ENCODE peak calls at places on chromosomes 12 and 14, in four cellular contexts. K is BE2C, Z is esophagus squamous epithelium, I is HCT116. B is an unnamed sample.

GRCh38 chr14:100020623-100021022 is 44.6 kb upstream of the EVL start:
- DNase-seq in I (no peak), Z (no peak), K (no peak), B (no peak)

GRCh38 chr12:60522684-60523083 is 926.9 kb downstream of the SLC16A7 start:
- DNase-seq in Z (no peak), I (no peak), K (no peak), B (no peak)

GRCh38 chr14:51328089-51328941 is 88.3 kb downstream of the TMX1 start:
- DNase-seq in I (no peak), Z (no peak), K (no peak), B (no peak)

GRCh38 chr14:39219075-39219499 is 14.6 kb upstream of the MIA2 start:
- DNase-seq in Z (no peak), K (no peak), I (peak; percentile 32), B (no peak)

GRCh38 chr14:34650786-34651584 is 21.0 kb upstream of the SNX6 start:
- DNase-seq in K (no peak), Z (no peak), I (peak; percentile 56), B (no peak)

GRCh38 chr14:69539631-69540410 is 34.9 kb downstream of the CCDC177 start:
- DNase-seq in Z (no peak), I (no peak), K (no peak), B (no peak)

GRCh38 chr12:57722716-57723629 is 15.6 kb downstream of the AGAP2 start:
- DNase-seq in K (no peak), Z (no peak), I (no peak), B (no peak)

GRCh38 chr12:94867066-94867855 is 136.2 kb downstream of the NDUFA12 start:
- DNase-seq in K (no peak), Z (no peak), I (no peak), B (no peak)

GRCh38 chr12:89494411-89495231 is 30.0 kb downstream of the GALNT4 start:
- DNase-seq in K (no peak), Z (no peak), I (no peak), B (no peak)

GRCh38 chr12:106223485-106224391 is 24.1 kb downstream of the CKAP4 start:
- DNase-seq in I (peak; percentile 36), K (peak; percentile 66), Z (no peak), B (peak; percentile 70)

GRCh38 chr14:105021656-105022275 is 883 bp upstream of the CDCA4 start:
- DNase-seq in Z (no peak), I (peak; percentile 57), K (peak; percentile 51), B (peak; percentile 46)

GRCh38 chr12:54304187-54304810 is 3.5 kb upstream of the NFE2 start:
- DNase-seq in I (no peak), K (peak; percentile 66), Z (peak; percentile 47), B (peak; percentile 93)
- H3K27me3 ChIP-seq in I (peaks cover 9% of the 10 kb centered on the region), K (no peaks in the 10 kb centered on the region), Z (no peaks in the 10 kb centered on the region), B (no peaks in the 10 kb centered on the region)

DNA sequence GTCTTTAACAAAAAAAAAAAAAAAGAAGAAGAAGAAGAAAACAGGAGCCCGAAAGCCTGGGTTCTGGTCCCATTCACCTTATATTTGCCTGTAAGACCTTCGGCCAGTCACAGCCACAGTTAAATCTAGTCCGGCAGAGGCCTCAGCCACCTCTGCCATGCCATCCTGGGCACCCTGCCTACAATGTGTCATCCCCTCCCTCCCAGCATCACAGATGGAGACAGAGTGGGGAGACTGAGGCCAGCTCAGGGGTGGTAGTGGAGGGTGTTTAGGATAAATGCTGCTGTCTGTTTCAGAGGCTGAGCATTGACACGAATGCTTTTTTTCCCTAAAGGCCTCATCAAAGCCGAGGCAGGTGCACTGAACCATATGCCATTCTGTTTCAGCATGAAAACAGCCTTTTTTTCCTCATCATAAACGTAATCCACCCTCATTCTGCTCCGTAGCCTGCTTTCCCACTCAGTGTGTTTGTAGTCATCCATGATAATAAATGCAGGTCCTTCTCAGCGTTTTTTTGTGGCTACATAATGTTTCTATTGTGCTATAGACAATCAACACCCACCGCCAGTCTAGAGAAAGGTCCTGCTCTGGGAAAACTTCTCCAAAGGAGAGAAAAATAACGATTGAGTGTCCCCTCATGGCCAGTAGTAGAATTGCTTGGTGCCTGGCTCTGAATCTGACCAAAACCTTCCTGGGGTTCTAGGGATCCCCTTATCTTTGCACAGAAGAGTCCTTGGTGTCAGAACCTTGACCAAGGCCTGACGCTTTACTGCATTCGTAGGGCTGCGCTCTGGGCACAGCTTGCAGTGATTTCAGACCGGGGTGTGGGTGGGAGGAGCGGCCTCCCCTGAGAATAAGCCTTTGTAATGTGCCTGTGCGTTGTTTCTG is 41.1 kb upstream of the TSPAN9 start:
- DNase-seq in Z (no peak), K (no peak), I (no peak), B (no peak)
- TF ChIP-seq CTCF in Z (no peak), K (peak; percentile 61), I (peak; percentile 39), B (no peak)

DNA sequence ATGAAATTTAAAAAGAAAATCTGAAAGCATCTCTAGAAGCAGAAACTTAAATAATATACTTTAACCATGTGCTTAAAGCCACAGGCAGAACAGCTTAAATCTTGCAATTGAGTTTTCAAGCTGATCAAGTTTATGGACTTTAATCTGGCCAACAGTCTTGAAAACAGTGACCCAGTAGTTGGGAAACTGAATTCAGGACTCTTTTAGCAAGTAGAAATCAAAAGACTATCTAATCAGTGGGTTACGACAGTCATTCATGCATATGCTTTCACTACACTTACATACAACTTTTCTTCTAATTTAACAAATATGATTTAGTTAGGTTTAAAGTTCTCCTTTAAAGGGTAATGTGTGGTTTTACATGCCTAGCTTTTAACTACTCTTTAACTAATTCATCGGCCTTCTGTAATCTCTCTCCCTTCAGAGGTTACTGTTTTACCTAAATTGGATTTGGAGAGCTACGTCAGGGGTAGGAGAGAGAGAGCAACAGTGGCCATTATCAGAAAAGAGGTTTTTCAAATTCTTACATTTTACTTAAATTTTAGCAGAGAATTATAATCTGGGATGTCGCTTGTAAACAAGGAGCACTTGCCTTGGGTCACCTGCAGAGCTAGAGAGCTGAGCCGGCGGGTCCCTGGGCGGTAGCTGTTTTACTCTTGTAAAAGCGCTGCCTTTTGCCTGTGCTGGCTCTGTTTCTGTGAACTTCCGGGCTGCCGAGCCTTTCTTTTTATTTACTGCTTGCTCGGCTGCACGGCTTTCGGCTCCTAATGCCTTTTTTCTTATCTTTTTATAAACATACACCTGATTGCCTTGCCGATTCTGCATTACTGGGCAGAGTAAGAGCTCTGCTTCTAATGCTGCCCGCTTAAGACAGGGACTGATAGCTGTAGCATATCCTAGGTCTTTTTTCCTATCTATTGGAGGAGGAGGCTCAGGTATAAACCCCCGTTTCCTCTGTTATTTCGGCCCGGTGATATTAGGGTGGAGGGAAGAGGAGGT is 17.4 kb upstream of the LYZ start:
- DNase-seq in I (no peak), K (peak; percentile 8), Z (no peak), B (peak; percentile 81)
- H3K4me3 ChIP-seq in I (no peak overlapping the region), K (peak overlapping the region; percentile 18), Z (peak overlapping the region; percentile 42), B (peak overlapping the region; percentile 33)

GRCh38 chr12:54133663-54134375 is 55.0 kb downstream of the SMUG1 start:
- DNase-seq in K (no peak), Z (no peak), I (no peak), B (no peak)

GRCh38 chr12:54131641-54132280 is 57.0 kb downstream of the SMUG1 start:
- DNase-seq in I (no peak), K (no peak), Z (no peak), B (no peak)

GRCh38 chr12:54134395-54134794 is 54.4 kb downstream of the SMUG1 start:
- DNase-seq in K (no peak), I (no peak), Z (no peak), B (no peak)

GRCh38 chr12:54134850-54135249 is 53.9 kb downstream of the SMUG1 start:
- DNase-seq in Z (no peak), K (peak; percentile 37), I (no peak), B (no peak)

DNA sequence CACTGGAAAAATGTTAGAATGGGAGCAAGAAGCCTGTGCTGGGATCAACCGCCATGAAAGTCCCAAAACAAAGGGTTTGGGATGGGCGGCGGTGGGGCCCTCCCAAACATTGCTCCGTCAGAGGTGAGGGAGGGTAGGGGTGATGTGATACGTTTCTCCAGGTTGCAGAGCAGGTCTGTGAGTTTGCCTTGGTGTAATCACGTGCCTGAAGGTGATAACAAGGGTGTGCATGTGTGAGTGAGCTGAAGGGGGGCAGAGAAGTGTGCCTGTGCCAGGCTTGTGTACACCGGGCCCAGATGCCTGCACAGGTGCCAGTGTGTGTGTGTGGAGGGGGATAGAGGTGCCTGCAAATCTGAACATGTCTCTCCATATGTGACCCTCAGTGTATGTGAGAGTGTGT is 55.8 kb downstream of the SMUG1 start:
- DNase-seq in K (no peak), Z (no peak), I (no peak), B (no peak)
- H3K27me3 ChIP-seq in K (no peaks in the 10 kb centered on the region), Z (no peaks in the 10 kb centered on the region), I (no peaks in the 10 kb centered on the region), B (peaks cover 85% of the 10 kb centered on the region)

DNA sequence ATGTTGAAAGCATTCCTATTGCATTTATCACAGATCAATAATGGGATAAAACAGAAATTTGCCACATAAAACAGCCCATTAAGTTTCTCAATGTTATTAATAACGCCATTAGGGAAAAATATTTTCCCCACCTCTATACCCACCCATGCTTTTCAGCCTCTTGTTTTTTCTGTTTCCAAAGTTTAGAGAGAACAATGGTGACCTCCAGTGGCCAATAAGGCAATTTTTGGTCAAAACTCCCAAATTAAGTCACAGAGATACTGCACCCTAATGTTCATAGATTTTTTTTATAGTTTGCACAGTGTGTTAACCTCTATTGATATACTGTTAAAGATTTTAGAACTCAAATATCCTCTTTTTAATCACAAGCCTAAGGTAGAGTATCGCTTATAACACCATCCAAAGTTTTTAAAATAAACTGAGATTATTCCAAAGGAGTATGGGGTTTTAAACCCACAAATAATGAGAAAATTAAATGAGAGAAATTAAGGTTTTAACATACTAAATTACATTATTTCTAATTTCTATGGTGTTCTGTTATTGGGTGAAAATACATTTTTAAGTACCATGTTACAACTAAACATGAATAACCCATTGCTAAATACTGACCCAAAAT is 184.7 kb upstream of the DCN start:
- DNase-seq in I (peak; percentile 13), K (no peak), Z (no peak), B (no peak)
- TF ChIP-seq CTCF in I (peak; percentile 71), K (peak; percentile 68), Z (peak; percentile 19), B (no peak)

GRCh38 chr12:55815473-55815872 is 2.1 kb downstream of the SARNP start:
- DNase-seq in Z (no peak), K (no peak), I (no peak), B (no peak)
- H3K4me3 ChIP-seq in Z (no peak overlapping the region), K (no peak overlapping the region), I (no peak overlapping the region), B (no peak overlapping the region)

GRCh38 chr14:83485591-83485990 is 1951.9 kb upstream of the SEL1L start:
- DNase-seq in I (no peak), K (no peak), Z (no peak), B (no peak)
- H3K27me3 ChIP-seq in I (no peaks in the 10 kb centered on the region), K (no peaks in the 10 kb centered on the region), Z (no peaks in the 10 kb centered on the region), B (no peaks in the 10 kb centered on the region)

DNA sequence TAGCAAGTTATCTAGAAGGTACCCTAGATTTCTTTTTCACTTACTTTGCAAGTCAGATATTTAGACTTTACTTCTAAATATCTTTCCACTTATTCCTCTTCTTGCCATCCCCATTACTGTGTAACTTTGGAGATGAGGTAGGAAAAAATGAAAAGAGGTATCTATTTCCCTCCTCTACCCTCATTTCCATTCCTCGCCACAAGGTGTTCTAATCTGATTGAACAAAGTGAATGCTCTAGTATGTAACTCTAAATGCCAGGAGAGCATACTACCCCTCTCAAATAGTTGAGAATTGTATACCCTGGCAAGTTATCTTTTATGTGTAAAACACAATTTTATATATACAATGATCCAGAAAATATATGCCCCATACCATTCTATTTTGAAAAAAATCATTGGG is 1.7 kb upstream of the LDHB start:
- DNase-seq in Z (no peak), I (peak; percentile 12), K (no peak), B (no peak)
- TF ChIP-seq CTCF in Z (no peak), I (peak; percentile 37), K (peak; percentile 43), B (no peak)